ENCODE peak calls at places on chromosomes 11 and 22, in eight cellular contexts. E is lower leg skin, A is pancreas, X is HFFc6, L is GM13977, W is stomach, C is ovary, Z is GM10248. H is an unnamed sample.

GRCh38 chr11:133240908-133241307 is 291.4 kb downstream of the OPCML start:
- DNase-seq in E (no peak), Z (no peak), C (no peak), X (no peak), W (no peak), L (no peak), A (no peak), H (no peak)

GRCh38 chr22:34841321-34841901 is 224.5 kb upstream of the ISX start:
- DNase-seq in A (no peak), X (no peak), C (no peak), L (no peak), E (no peak), W (no peak), Z (no peak), H (no peak)

GRCh38 chr22:27135582-27135981 is 478.2 kb downstream of the MIAT start:
- DNase-seq in L (no peak), C (no peak), Z (no peak), E (no peak), A (no peak), W (no peak), X (peak), H (no peak)

GRCh38 chr11:60934091-60934789 is 10.0 kb downstream of the TMEM132A start:
- DNase-seq in A (no peak), E (no peak), W (no peak), Z (no peak), L (no peak), X (no peak), C (no peak), H (no peak)

GRCh38 chr11:114080769-114081168 is 21.3 kb downstream of the ZBTB16 start:
- DNase-seq in E (no peak), C (no peak), Z (no peak), X (no peak), A (peak), L (no peak), W (no peak), H (no peak)

GRCh38 chr11:15101072-15101701 is 13.5 kb upstream of the INSC start:
- DNase-seq in W (peak), A (peak), L (peak), C (peak), E (peak), X (peak), Z (peak), H (peak)

GRCh38 chr11:128920651-128921050 is 22.0 kb downstream of the TP53AIP1 start:
- DNase-seq in A (no peak), C (no peak), E (no peak), L (no peak), Z (no peak), W (no peak), X (no peak), H (no peak)

GRCh38 chr11:121754603-121755002 is 301.8 kb upstream of the SORL1-AS1 start:
- DNase-seq in L (no peak), C (peak), E (peak), A (no peak), X (no peak), W (no peak), Z (no peak), H (no peak)

GRCh38 chr11:77046060-77046501 is 11.9 kb downstream of the B3GNT6 start:
- DNase-seq in W (peak), C (peak), L (peak), E (no peak), A (peak), Z (peak), X (no peak), H (peak)

GRCh38 chr11:61626580-61627380 is 45.9 kb upstream of the SYT7 start:
- DNase-seq in E (peak), Z (no peak), W (peak), X (no peak), C (no peak), A (peak), L (no peak), H (no peak)

GRCh38 chr11:125627236-125627910 is 2.4 kb downstream of the CHEK1 start:
- DNase-seq in L (no peak), Z (no peak), C (no peak), E (no peak), A (no peak), W (no peak), X (no peak), H (no peak)

GRCh38 chr11:13344818-13345217 is 67.2 kb downstream of the BMAL1 start:
- DNase-seq in E (no peak), Z (no peak), X (no peak), C (no peak), W (no peak), L (no peak), A (no peak), H (no peak)

GRCh38 chr11:20095189-20095588 is 65.1 kb downstream of the DBX1 start:
- DNase-seq in X (no peak), C (no peak), E (no peak), A (no peak), L (no peak), W (no peak), Z (no peak), H (no peak)

GRCh38 chr11:76282786-76283185 is 76.5 kb upstream of the WNT11 start:
- DNase-seq in E (no peak), A (no peak), Z (no peak), W (no peak), C (no peak), X (no peak), L (no peak), H (no peak)

GRCh38 chr11:109302591-109303334 is 119.2 kb upstream of the C11orf87 start:
- DNase-seq in L (no peak), W (no peak), A (no peak), X (no peak), E (no peak), C (no peak), Z (no peak), H (no peak)

GRCh38 chr11:112225753-112226061 is 521 bp upstream of the PTS start:
- DNase-seq in X (peak), C (no peak), A (no peak), Z (no peak), E (no peak), L (no peak), W (no peak), H (no peak)

GRCh38 chr11:66743271-66743968 is 14.4 kb upstream of the SPTBN2 start:
- DNase-seq in L (no peak), C (no peak), X (no peak), W (peak), A (no peak), Z (no peak), E (peak), H (no peak)

GRCh38 chr22:49738006-49738405 is 89.7 kb downstream of the BRD1 start:
- DNase-seq in A (no peak), X (no peak), C (no peak), Z (no peak), W (peak), L (no peak), E (no peak), H (no peak)

GRCh38 chr11:2259466-2259830 is 10.9 kb downstream of the ASCL2 start:
- DNase-seq in A (no peak), E (no peak), W (no peak), X (no peak), C (peak), Z (no peak), L (no peak), H (no peak)

GRCh38 chr11:26245046-26245445 is 86.9 kb upstream of the ANO3 start:
- DNase-seq in L (no peak), E (no peak), X (no peak), W (no peak), Z (no peak), A (no peak), C (no peak), H (no peak)

GRCh38 chr11:31437742-31438435 is 68.2 kb downstream of the DNAJC24 start:
- DNase-seq in Z (no peak), L (no peak), C (no peak), W (no peak), A (no peak), X (peak), E (no peak), H (no peak)

GRCh38 chr11:102534261-102534872 is 3.8 kb upstream of the MMP7 start:
- DNase-seq in W (no peak), A (no peak), X (no peak), C (no peak), L (peak), Z (peak), E (no peak), H (no peak)

GRCh38 chr11:1049071-1049405 is 12.5 kb upstream of the MUC6 start:
- DNase-seq in L (no peak), Z (no peak), X (no peak), C (peak), E (no peak), W (no peak), A (no peak), H (no peak)

GRCh38 chr11:116461789-116462188 is 311.0 kb downstream of the BUD13 start:
- DNase-seq in L (no peak), A (no peak), W (no peak), Z (no peak), C (no peak), E (no peak), X (no peak), H (no peak)

GRCh38 chr11:122717264-122717867 is 61.8 kb downstream of the UBASH3B start:
- DNase-seq in L (peak), E (no peak), W (peak), X (no peak), A (no peak), C (no peak), Z (peak), H (peak)

GRCh38 chr11:121539000-121539399 is 86.2 kb upstream of the SORL1-AS1 start:
- DNase-seq in X (no peak), L (no peak), A (no peak), Z (no peak), E (no peak), C (no peak), W (no peak), H (no peak)

GRCh38 chr11:106990322-106990721 is 28.0 kb downstream of the GUCY1A2 start:
- DNase-seq in X (no peak), E (no peak), Z (no peak), A (no peak), W (no peak), L (no peak), C (no peak), H (no peak)

GRCh38 chr11:36450391-36450714 is 59.7 kb downstream of the TRAF6 start:
- DNase-seq in A (no peak), X (no peak), E (no peak), C (no peak), Z (no peak), W (no peak), L (no peak), H (no peak)

GRCh38 chr11:2790581-2790925 is 90.8 kb upstream of the KCNQ1OT1 start:
- DNase-seq in X (no peak), L (no peak), W (peak), A (no peak), E (no peak), C (peak), Z (no peak), H (no peak)

GRCh38 chr11:70915158-70915795 is 337.1 kb downstream of the SHANK2 start:
- DNase-seq in Z (no peak), W (no peak), L (no peak), A (peak), C (no peak), X (no peak), E (no peak), H (no peak)

GRCh38 chr11:69852051-69852450 is 32.8 kb upstream of the FGF3 start:
- DNase-seq in L (no peak), E (no peak), C (no peak), A (no peak), W (no peak), X (no peak), Z (no peak), H (no peak)

GRCh38 chr22:28247667-28248363 is 328.8 kb upstream of the PITPNB start:
- DNase-seq in A (no peak), C (no peak), Z (no peak), L (no peak), E (no peak), X (no peak), W (no peak), H (no peak)

GRCh38 chr22:28250036-28250695 is 331.1 kb upstream of the PITPNB start:
- DNase-seq in L (no peak), A (no peak), W (no peak), E (no peak), C (no peak), X (no peak), Z (no peak), H (no peak)

GRCh38 chr22:28246392-28246791 is 327.3 kb upstream of the PITPNB start:
- DNase-seq in L (no peak), Z (no peak), W (no peak), C (no peak), E (no peak), X (peak), A (no peak), H (no peak)

GRCh38 chr22:28247114-28247513 is 328.1 kb upstream of the PITPNB start:
- DNase-seq in X (no peak), W (no peak), Z (no peak), C (no peak), E (no peak), L (no peak), A (no peak), H (no peak)

DNA sequence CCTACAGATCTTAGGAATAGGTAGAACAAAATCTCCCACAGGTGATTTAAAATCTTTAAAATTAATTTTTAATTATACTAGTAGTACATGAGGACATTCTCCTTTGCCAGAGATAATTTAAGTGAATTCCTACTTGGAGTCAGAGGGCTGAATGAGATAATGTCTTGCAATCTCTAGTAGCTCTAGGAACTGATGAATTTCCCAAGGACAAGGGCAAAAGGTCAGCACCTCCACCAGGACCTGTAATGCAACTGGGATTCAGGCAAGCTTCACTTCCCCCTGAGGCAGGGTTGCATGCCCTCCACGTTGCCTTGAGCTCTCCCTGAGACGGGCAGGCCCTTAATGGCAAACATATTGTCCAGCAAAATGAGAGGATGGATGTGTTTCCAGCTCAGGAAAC is 330.3 kb upstream of the PITPNB start:
- DNase-seq in W (no peak), L (no peak), Z (no peak), X (no peak), A (no peak), E (no peak), C (no peak), H (no peak)
- TF ChIP-seq CTCF in W (no peak), L (no peak), Z (no peak), X (no peak), A (no peak), E (no peak), C (no peak), H (no peak)

GRCh38 chr11:115132829-115133228 is 371.4 kb downstream of the CADM1 start:
- DNase-seq in C (no peak), W (no peak), X (no peak), A (no peak), L (peak), Z (peak), E (no peak), H (peak)
- TF ChIP-seq CTCF in C (no peak), W (no peak), X (no peak), A (no peak), L (peak), Z (peak), E (no peak), H (peak)

DNA sequence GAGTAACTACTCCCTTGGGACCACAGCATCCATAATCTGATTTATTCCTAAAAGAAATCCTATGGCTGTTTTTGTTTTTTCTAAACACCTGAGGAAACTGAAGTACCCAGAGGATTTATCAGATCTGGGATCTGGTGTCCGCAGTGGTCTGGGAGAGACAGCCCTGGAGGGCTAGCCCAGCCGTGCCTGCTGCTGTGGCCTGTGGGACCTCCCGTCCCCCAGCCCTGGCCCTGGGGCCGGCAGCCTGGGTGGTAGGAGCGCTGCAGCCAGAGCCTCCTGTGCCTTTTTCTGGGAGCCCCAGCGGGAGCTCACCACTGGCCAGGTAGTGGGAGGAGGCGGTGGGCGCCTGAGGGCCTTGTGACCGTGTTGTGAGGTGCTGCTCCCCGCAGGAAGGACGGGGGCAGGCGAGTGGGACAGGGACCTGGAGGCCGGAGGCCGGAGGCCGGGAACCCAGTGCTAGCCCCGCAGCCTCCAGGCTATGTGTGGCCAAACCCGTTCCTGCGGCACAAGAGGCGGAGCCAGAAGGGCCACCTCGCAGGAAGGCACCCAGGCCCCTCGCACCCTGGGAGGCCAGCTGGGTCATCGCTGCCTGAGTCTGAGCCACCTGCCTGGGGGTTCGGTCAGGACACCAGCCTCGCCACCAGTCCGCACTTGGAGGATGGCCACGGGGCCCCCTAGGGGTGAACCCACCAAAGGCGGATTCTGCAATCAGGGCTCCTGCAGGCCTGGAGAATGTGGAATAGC is 18.2 kb upstream of the C11orf96 start:
- DNase-seq in E (no peak), W (no peak), A (no peak), Z (no peak), X (no peak), C (peak), L (no peak), H (no peak)
- TF ChIP-seq CTCF in E (no peak), W (no peak), A (no peak), Z (no peak), X (peak), C (peak), L (no peak), H (no peak)

GRCh38 chr11:64864473-64865285 is 13.7 kb downstream of the EHD1 start:
- DNase-seq in L (peak), E (peak), A (no peak), W (no peak), X (peak), Z (peak), C (peak), H (peak)

GRCh38 chr11:64866173-64866491 is 12.3 kb downstream of the EHD1 start:
- DNase-seq in C (no peak), W (no peak), Z (no peak), X (no peak), E (no peak), L (no peak), A (no peak), H (no peak)

GRCh38 chr11:64863381-64864060 is 14.9 kb downstream of the EHD1 start:
- DNase-seq in W (no peak), L (no peak), X (no peak), E (no peak), A (no peak), Z (no peak), C (peak), H (no peak)

GRCh38 chr11:64864135-64864472 is 14.3 kb downstream of the EHD1 start:
- DNase-seq in W (no peak), L (no peak), C (no peak), A (no peak), X (no peak), Z (no peak), E (no peak), H (no peak)

DNA sequence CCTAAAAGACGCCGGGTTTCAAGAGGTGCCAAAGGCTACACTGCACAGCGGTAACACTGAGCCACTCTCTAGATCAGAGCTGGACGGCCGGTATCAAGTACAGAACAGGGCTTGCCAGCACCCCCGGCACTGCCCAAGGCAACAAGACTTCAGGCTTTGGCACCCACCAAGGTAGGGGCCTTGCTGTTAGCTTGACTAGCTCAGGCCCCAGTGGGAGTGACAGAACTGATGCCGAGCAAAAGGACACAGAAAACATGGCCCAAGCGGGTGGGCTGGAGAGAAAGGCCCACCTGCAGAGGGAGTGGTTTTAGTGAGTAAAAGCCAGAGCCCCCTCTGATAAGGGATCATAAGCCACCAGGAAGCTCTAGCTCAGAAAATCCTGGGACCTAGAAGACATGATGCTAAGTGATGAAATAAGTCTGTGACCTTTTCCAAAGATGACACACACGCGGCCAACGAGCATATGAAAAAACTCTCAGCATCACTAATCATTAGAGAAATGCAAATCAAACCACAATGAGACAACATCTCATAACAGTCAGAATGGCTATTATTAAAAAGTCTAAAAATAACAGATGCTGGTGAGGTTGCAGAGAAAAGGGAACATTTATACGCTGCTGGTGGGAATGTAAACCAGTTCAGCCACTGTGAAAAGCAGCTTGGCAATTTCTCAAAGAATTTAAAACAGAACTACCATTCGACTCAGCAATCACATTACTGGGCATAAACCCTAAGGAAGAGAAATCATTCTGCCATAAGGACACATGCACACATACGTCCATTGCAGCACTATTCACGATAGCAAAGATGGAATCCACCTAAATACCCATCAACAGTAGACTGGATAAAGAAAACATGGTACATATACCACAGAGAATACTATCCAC is 12.9 kb downstream of the EHD1 start:
- DNase-seq in Z (no peak), W (no peak), X (peak), C (no peak), L (peak), A (no peak), E (no peak), H (peak)
- TF ChIP-seq CTCF in Z (no peak), W (no peak), X (no peak), C (no peak), L (no peak), A (no peak), E (no peak), H (no peak)

GRCh38 chr22:45195616-45196015 is 31.9 kb downstream of the NUP50 start:
- DNase-seq in E (no peak), X (no peak), A (no peak), Z (no peak), C (no peak), L (no peak), W (no peak), H (no peak)

GRCh38 chr22:45190473-45190872 is 26.7 kb downstream of the NUP50 start:
- DNase-seq in L (no peak), X (no peak), W (no peak), C (no peak), Z (no peak), A (no peak), E (no peak), H (no peak)

GRCh38 chr22:45196308-45196707 is 32.6 kb downstream of the NUP50 start:
- DNase-seq in C (no peak), A (no peak), W (no peak), L (no peak), Z (no peak), E (no peak), X (no peak), H (no peak)

GRCh38 chr22:45194686-45195085 is 31.0 kb downstream of the NUP50 start:
- DNase-seq in X (no peak), E (no peak), C (no peak), L (no peak), W (no peak), Z (no peak), A (no peak), H (peak)

GRCh38 chr22:45192701-45193187 is 29.0 kb downstream of the NUP50 start:
- DNase-seq in A (no peak), Z (peak), C (peak), E (peak), X (no peak), W (no peak), L (no peak), H (peak)
- TF ChIP-seq CTCF in A (no peak), Z (no peak), C (no peak), E (no peak), X (peak), W (no peak), L (peak), H (no peak)

DNA sequence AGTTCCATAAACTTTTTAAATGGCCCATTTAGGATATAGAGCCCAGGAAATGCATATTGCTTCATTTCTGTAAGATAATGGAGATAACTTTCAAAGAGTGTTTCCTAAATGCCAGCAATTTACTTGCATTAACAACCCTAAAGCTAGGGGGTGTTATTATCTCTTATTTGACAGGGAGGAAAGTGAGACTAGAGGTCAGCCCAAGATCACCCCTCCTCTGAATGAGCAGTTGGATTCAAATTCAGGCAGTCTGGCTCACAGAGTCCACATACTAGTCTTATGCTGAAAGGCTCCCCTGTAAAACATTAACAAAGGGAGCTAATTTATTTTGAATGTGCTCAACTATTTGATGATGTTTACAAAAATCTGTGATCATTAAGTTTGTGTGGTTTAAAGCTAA is 49.9 kb upstream of the TRIM77 start:
- DNase-seq in Z (no peak), A (no peak), X (no peak), W (no peak), C (no peak), L (no peak), E (no peak), H (no peak)
- TF ChIP-seq CTCF in Z (no peak), A (no peak), X (no peak), W (no peak), C (no peak), L (no peak), E (no peak), H (no peak)

H was measured in GM20000.